ENCODE peak calls at places on chromosomes 6 and 20, in nine cellular contexts. V is KBM-7; P is left ventricle myocardium superior; E is SW 1271; M is fibroblast of mammary gland; O is epithelial cell of esophagus; L is hypothalamus; G is activated CD4-positive, alpha-beta T cell treated with anti-CD3 and anti-CD28 coated beads for 24 hours; B is NAMALWA. D is an unnamed sample.

GRCh38 chr6:148323344-148323743 is 19.3 kb upstream of the SASH1 start:
- DNase-seq in V (no peak), P (no peak), E (no peak), M (peak), O (peak), L (no peak), G (no peak), B (no peak), D (no peak)

GRCh38 chr6:165930668-165931067 is 237.0 kb downstream of the TBXT start:
- DNase-seq in V (no peak), P (no peak), E (no peak), M (no peak), O (no peak), L (no peak), G (no peak), B (no peak), D (no peak)

GRCh38 chr6:140052757-140053729 is 678.6 kb upstream of the CITED2 start:
- DNase-seq in V (peak), P (no peak), E (no peak), M (peak), O (peak), L (no peak), G (no peak), B (peak), D (peak)

GRCh38 chr6:14881399-14881798 is 364.5 kb upstream of the JARID2 start:
- DNase-seq in V (no peak), P (no peak), E (no peak), M (peak), O (peak), L (no peak), G (no peak), B (no peak), D (no peak)

GRCh38 chr6:92827104-92827503 is 592.3 kb downstream of the EPHA7 start:
- DNase-seq in V (no peak), P (no peak), E (no peak), M (no peak), O (no peak), L (no peak), G (no peak), B (no peak), D (no peak)

GRCh38 chr6:16108996-16109658 is 19.8 kb upstream of the MYLIP start:
- DNase-seq in V (no peak), P (peak), E (no peak), M (no peak), O (no peak), L (no peak), G (no peak), B (no peak), D (peak)

GRCh38 chr20:44247676-44248419 is 740 bp downstream of the GDAP1L1 start:
- DNase-seq in V (peak), P (peak), E (no peak), M (peak), O (peak), L (no peak), G (peak), B (peak), D (peak)

GRCh38 chr6:139107051-139107450 is 27.8 kb upstream of the HECA start:
- DNase-seq in V (no peak), P (no peak), E (no peak), M (no peak), O (no peak), L (no peak), G (no peak), B (no peak), D (no peak)

GRCh38 chr6:159089443-159089842 is 44.7 kb upstream of the TAGAP start:
- DNase-seq in V (no peak), P (no peak), E (no peak), M (no peak), O (no peak), L (no peak), G (no peak), B (no peak), D (peak)

GRCh38 chr6:12066297-12066696 is 54.2 kb downstream of the HIVEP1 start:
- DNase-seq in V (no peak), P (no peak), E (no peak), M (peak), O (no peak), L (no peak), G (no peak), B (no peak), D (no peak)

GRCh38 chr20:24762791-24763350 is 186.2 kb upstream of the CST7 start:
- DNase-seq in V (no peak), P (no peak), E (no peak), M (no peak), O (no peak), L (no peak), G (no peak), B (no peak), D (peak)

GRCh38 chr20:58500256-58500655 is 14.9 kb downstream of the APCDD1L start:
- DNase-seq in V (no peak), P (no peak), E (no peak), M (no peak), O (no peak), L (no peak), G (no peak), B (no peak), D (no peak)

GRCh38 chr6:155185544-155185943 is 78.3 kb upstream of the CLDN20 start:
- DNase-seq in V (no peak), P (no peak), E (no peak), M (peak), O (peak), L (no peak), G (no peak), B (no peak), D (no peak)

GRCh38 chr6:96528193-96528592 is 6.6 kb downstream of the UFL1 start:
- DNase-seq in V (no peak), P (no peak), E (no peak), M (no peak), O (peak), L (no peak), G (no peak), B (no peak), D (no peak)

GRCh38 chr6:35071347-35071994 is 69.7 kb downstream of the TCP11 start:
- DNase-seq in V (no peak), P (no peak), E (no peak), M (no peak), O (peak), L (no peak), G (no peak), B (no peak), D (no peak)

GRCh38 chr20:23212482-23212881 is 126.4 kb upstream of the CD93 start:
- DNase-seq in V (no peak), P (no peak), E (no peak), M (no peak), O (no peak), L (no peak), G (no peak), B (no peak), D (no peak)

GRCh38 chr6:128097019-128097418 is 196.2 kb upstream of the THEMIS start:
- DNase-seq in V (no peak), P (no peak), E (no peak), M (no peak), O (no peak), L (no peak), G (no peak), B (no peak), D (no peak)

GRCh38 chr6:127854009-127854408 is 46.8 kb downstream of the THEMIS start:
- DNase-seq in V (no peak), P (no peak), E (no peak), M (peak), O (peak), L (no peak), G (no peak), B (peak), D (no peak)

GRCh38 chr20:54148947-54149764 is 24.6 kb downstream of the CYP24A1 start:
- DNase-seq in V (no peak), P (no peak), E (no peak), M (no peak), O (peak), L (no peak), G (no peak), B (no peak), D (no peak)

GRCh38 chr6:157229733-157230132 is 93.6 kb downstream of the TMEM242 start:
- DNase-seq in V (no peak), P (no peak), E (no peak), M (no peak), O (no peak), L (no peak), G (no peak), B (peak), D (no peak)

GRCh38 chr20:48921883-48922867 is 664 bp downstream of the ARFGEF2 start:
- DNase-seq in V (peak), P (no peak), E (no peak), M (peak), O (peak), L (no peak), G (no peak), B (peak), D (peak)

GRCh38 chr6:155026366-155027045 is 31.4 kb downstream of the TIAM2 start:
- DNase-seq in V (no peak), P (no peak), E (peak), M (peak), O (peak), L (no peak), G (no peak), B (no peak), D (no peak)

GRCh38 chr6:43938178-43939101 is 168.4 kb downstream of the VEGFA start:
- DNase-seq in V (no peak), P (no peak), E (no peak), M (no peak), O (no peak), L (no peak), G (no peak), B (no peak), D (peak)

GRCh38 chr6:110650755-110651154 is 164.5 kb downstream of the CDK19 start:
- DNase-seq in V (no peak), P (no peak), E (no peak), M (no peak), O (no peak), L (no peak), G (no peak), B (no peak), D (no peak)

GRCh38 chr6:134247271-134247833 is 70.6 kb downstream of the SGK1 start:
- DNase-seq in V (no peak), P (no peak), E (no peak), M (no peak), O (peak), L (no peak), G (peak), B (peak), D (no peak)

GRCh38 chr20:37259865-37260264 is 1.7 kb downstream of the GHRH start:
- DNase-seq in V (no peak), P (no peak), E (no peak), M (no peak), O (no peak), L (no peak), G (no peak), B (no peak), D (no peak)